ENCODE peak calls at places on chromosomes 1 and 21, in nine cellular contexts. A is lower leg skin, E is WERI-Rb-1, V is coronary artery, M is thoracic aorta, Q is heart left ventricle, J is dorsolateral prefrontal cortex, Z is psoas muscle, I is mammary epithelial cell. F is an unnamed sample.

GRCh38 chr1:19651141-19651737 is 7.1 kb downstream of the NBL1 start:
- DNase-seq in M (no peak), E (peak; percentile 64), Z (peak; percentile 79), V (no peak), J (no peak), Q (peak; percentile 66), A (no peak), I (no peak), F (peak; percentile 75)

GRCh38 chr1:152018537-152018936 is 18.3 kb downstream of the S100A11 start:
- DNase-seq in M (no peak), Z (no peak), I (no peak), Q (no peak), V (no peak), A (no peak), E (peak; percentile 57), J (no peak), F (peak; percentile 66)

GRCh38 chr1:17862125-17862524 is 107.0 kb downstream of the ACTL8 start:
- DNase-seq in M (no peak), V (no peak), A (no peak), E (no peak), Q (no peak), Z (no peak), I (no peak), J (no peak), F (no peak)

GRCh38 chr21:18249542-18250152 is 5.0 kb downstream of the CHODL start:
- DNase-seq in E (peak; percentile 11), A (no peak), Z (no peak), M (no peak), V (no peak), J (no peak), I (no peak), Q (no peak), F (peak; percentile 43)

GRCh38 chr1:27141266-27142003 is 13.5 kb downstream of the SLC9A1 start:
- DNase-seq in M (no peak), Z (peak; percentile 93), V (no peak), Q (no peak), I (peak; percentile 68), J (no peak), A (no peak), E (no peak), F (no peak)

GRCh38 chr1:9125325-9125724 is 3.6 kb downstream of the GPR157 start:
- DNase-seq in Q (peak; percentile 1), M (no peak), Z (peak; percentile 0), J (no peak), V (no peak), E (no peak), A (no peak), I (no peak), F (no peak)

GRCh38 chr1:21175324-21175669 is 1.4 kb downstream of the EIF4G3 start:
- DNase-seq in Q (peak; percentile 67), J (no peak), A (peak; percentile 66), Z (no peak), E (no peak), M (no peak), V (no peak), I (peak; percentile 34), F (no peak)

GRCh38 chr1:223712856-223713494 is 636 bp downstream of the CAPN2 start:
- DNase-seq in I (no peak), M (no peak), J (no peak), V (no peak), Z (no peak), E (peak; percentile 14), A (no peak), Q (peak; percentile 58), F (peak; percentile 41)

GRCh38 chr1:196516373-196516772 is 91.9 kb downstream of the KCNT2 start:
- DNase-seq in J (no peak), Q (no peak), E (no peak), V (no peak), I (no peak), A (no peak), Z (no peak), M (no peak), F (no peak)

GRCh38 chr1:59504281-59504680 is 207.4 kb downstream of the FGGY start:
- DNase-seq in M (no peak), Z (no peak), A (no peak), E (peak; percentile 52), V (no peak), J (no peak), I (no peak), Q (no peak), F (no peak)

GRCh38 chr1:25944986-25945385 is 38.8 kb upstream of the STMN1 start:
- DNase-seq in J (no peak), E (no peak), M (no peak), Q (no peak), Z (no peak), I (no peak), V (no peak), A (no peak), F (no peak)

GRCh38 chr1:33181038-33181861 is 593 bp downstream of the TRIM62 start:
- DNase-seq in M (no peak), Z (peak; percentile 73), A (no peak), Q (peak; percentile 63), J (no peak), V (no peak), E (peak; percentile 80), I (peak; percentile 40), F (peak; percentile 79)

DNA sequence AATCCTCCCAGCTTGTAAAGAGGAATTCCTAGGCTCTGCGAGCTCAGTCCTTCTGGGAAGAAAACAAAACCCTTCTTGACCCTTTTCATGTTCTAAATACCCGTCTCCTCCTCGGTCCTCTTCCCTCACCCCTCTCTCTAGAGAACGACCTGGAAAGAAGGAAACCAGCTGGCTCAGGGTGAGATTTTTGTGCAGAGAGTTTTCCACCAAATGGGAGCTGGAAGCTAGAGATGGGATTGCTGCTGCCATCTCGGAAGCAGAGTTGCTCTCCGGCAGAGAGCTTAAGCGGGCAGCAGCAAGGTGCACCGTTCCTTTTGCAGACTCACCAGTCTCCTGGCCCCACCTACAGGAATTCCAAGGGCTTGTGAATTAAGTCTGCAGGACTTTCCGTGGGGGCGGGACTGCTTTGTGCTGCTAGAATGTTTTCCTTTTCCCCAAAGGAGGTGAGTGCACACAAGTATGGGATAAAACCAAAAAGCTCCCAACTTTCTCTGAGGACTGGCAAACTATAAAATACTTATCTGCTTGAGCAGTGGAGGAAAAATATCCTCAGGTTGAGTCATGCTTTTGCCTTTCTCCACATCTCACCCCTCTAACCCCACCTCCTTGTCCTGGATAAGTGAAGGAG is 29.1 kb upstream of the KIAA0040 start:
- DNase-seq in E (peak; percentile 30), I (peak; percentile 88), A (no peak), V (no peak), M (no peak), Z (no peak), Q (peak; percentile 48), J (no peak), F (peak; percentile 60)
- TF ChIP-seq CTCF in E (no peak), I (peak; percentile 35), A (no peak), V (no peak), M (no peak), Z (peak; percentile 8), Q (peak; percentile 28), J (no peak), F (peak; percentile 14)

DNA sequence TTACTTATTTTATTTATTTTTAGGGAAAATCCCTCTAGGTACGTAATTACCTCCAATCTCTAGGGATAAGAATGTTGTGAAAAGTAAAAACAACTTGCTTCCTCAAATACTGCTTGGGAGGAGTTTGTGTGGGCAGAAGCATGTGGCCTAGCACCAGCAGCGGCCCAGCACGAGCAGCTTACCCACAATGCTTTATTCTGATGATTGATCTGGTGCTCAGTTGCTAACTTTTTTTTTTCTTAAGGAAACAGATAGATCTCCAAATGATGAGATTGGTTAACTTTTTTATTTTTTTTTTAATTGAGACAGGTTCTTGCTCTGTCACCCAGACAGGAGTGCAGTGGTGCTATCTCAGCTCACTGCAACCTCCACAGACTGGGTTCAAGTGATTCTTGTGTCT is 4.2 kb downstream of the CLIC6 start:
- DNase-seq in V (no peak), A (no peak), Q (no peak), M (no peak), J (no peak), I (no peak), Z (no peak), E (no peak), F (no peak)
- H3K4me3 ChIP-seq in V (no peak overlapping the region), A (no peak overlapping the region), Q (no peak overlapping the region), M (no peak overlapping the region), J (no peak overlapping the region), I (no peak overlapping the region), Z (no peak overlapping the region), E (no peak overlapping the region), F (no peak overlapping the region)

GRCh38 chr1:12397426-12398134 is 167.8 kb downstream of the VPS13D start:
- DNase-seq in Z (no peak), A (no peak), Q (no peak), V (no peak), M (no peak), J (no peak), I (no peak), E (no peak), F (no peak)

GRCh38 chr1:12398479-12398878 is 168.6 kb downstream of the VPS13D start:
- DNase-seq in I (no peak), Z (no peak), J (no peak), M (no peak), E (no peak), V (no peak), A (no peak), Q (no peak), F (no peak)

GRCh38 chr1:12402159-12402673 is 172.4 kb downstream of the VPS13D start:
- DNase-seq in M (no peak), E (no peak), Q (no peak), V (no peak), J (no peak), I (no peak), Z (no peak), A (no peak), F (peak; percentile 53)

GRCh38 chr1:12400030-12400693 is 170.3 kb downstream of the VPS13D start:
- DNase-seq in Q (no peak), V (no peak), I (no peak), A (no peak), J (no peak), M (no peak), E (no peak), Z (no peak), F (no peak)

DNA sequence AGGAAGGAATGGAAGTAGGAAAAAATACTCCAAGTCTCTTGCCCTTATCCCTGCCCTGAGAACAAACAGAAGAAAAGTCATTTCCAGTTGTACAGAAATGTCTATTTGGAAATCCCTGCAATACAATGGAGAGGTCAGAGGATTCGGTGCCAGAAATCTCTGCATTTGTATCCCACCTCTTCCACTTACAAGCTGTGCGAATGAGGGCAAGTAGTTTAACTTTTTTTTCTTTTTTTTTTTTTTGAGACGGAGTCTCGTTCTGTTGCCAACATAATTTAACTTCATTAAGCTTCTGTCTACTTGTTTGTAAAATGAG is 168.3 kb downstream of the VPS13D start:
- DNase-seq in Q (no peak), M (no peak), V (no peak), E (no peak), I (no peak), J (no peak), Z (no peak), A (no peak), F (no peak)
- TF ChIP-seq CTCF in Q (no peak), M (no peak), V (no peak), E (no peak), I (no peak), J (no peak), Z (no peak), A (no peak), F (no peak)

DNA sequence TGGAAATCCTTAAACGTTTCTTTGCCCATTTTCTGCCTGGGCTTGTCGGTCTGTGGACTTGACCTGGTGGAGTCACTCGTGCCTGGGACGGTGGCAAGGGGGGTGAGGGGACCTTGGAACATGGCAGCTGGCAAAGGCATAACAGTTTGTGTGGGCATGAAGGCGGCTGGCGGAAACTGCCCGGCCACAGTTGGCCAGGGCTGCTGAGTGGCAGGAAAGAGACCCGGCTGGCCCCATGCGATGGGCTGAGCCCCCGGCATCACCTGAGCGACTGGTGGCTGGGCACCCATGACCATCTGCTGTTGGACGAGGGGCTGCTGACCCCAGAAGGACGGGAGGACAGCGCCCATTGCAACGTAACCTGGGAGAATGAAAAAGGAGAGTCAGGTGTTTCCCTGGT is 49.3 kb upstream of the C8B start:
- DNase-seq in I (no peak), Z (no peak), M (no peak), E (no peak), A (no peak), V (no peak), J (no peak), Q (no peak), F (no peak)
- H3K4me3 ChIP-seq in I (no peak overlapping the region), Z (no peak overlapping the region), M (no peak overlapping the region), E (no peak overlapping the region), A (no peak overlapping the region), V (no peak overlapping the region), J (no peak overlapping the region), Q (no peak overlapping the region), F (no peak overlapping the region)